ENCODE peak calls at places on chromosomes 4 and X, in eight cellular contexts. V, Z, Y, X, H, F, D and B are unnamed samples.

GRCh38 chrX:45751156-45751555 is 550.5 kb upstream of the DIPK2B start:
- DNase-seq in V (no peak), Z (no peak), Y (no peak), X (no peak), H (no peak), F (no peak), D (peak), B (no peak)

GRCh38 chr4:110510955-110511544 is 35.1 kb downstream of the ENPEP start:
- DNase-seq in V (peak), Z (no peak), Y (peak), X (no peak), H (no peak), F (no peak), D (peak), B (no peak)

GRCh38 chr4:189341881-189342280 is 598.8 kb upstream of the FRG1 start:
- DNase-seq in V (no peak), Z (no peak), Y (no peak), X (no peak), H (no peak), F (no peak), D (no peak), B (no peak)

GRCh38 chr4:165656829-165657467 is 216.1 kb upstream of the TLL1 start:
- DNase-seq in V (peak), Z (no peak), Y (no peak), X (no peak), H (no peak), F (no peak), D (no peak), B (no peak)

GRCh38 chr4:15955670-15956069 is 7.3 kb downstream of the FGFBP2 start:
- DNase-seq in V (peak), Z (no peak), Y (peak), X (no peak), H (no peak), F (no peak), D (peak), B (no peak)

GRCh38 chr4:77076889-77077635 is 1.3 kb upstream of the CCNI start:
- DNase-seq in V (no peak), Z (no peak), Y (no peak), X (no peak), H (no peak), F (no peak), D (no peak), B (no peak)

GRCh38 chr4:96986800-96987199 is 1146.9 kb downstream of the PDHA2 start:
- DNase-seq in V (no peak), Z (no peak), Y (no peak), X (no peak), H (no peak), F (no peak), D (no peak), B (no peak)

GRCh38 chrX:75365243-75365975 is 91.5 kb downstream of the UPRT start:
- DNase-seq in V (no peak), Z (no peak), Y (no peak), X (no peak), H (no peak), F (no peak), D (no peak), B (no peak)

GRCh38 chr4:76690091-76690905 is 207.6 kb downstream of the SOWAHB start:
- DNase-seq in V (peak), Z (no peak), Y (no peak), X (no peak), H (no peak), F (no peak), D (peak), B (no peak)

GRCh38 chr4:105714932-105715331 is 6.3 kb downstream of the GSTCD start:
- DNase-seq in V (no peak), Z (no peak), Y (peak), X (no peak), H (no peak), F (no peak), D (no peak), B (no peak)

GRCh38 chrX:46251755-46252154 is 293.5 kb downstream of the ZNF674 start:
- DNase-seq in V (peak), Z (no peak), Y (peak), X (no peak), H (no peak), F (no peak), D (peak), B (no peak)

GRCh38 chr4:145014365-145014764 is 83.6 kb downstream of the ANAPC10 start:
- DNase-seq in V (no peak), Z (no peak), Y (no peak), X (no peak), H (no peak), F (no peak), D (no peak), B (no peak)
- TF ChIP-seq CTCF in V (no peak), Z (no peak), Y (no peak), X (no peak), H (no peak), F (no peak), D (no peak), B (no peak)

GRCh38 chr4:7926822-7927221 is 12.8 kb downstream of the AFAP1 start:
- DNase-seq in V (no peak), Z (no peak), Y (no peak), X (no peak), H (no peak), F (no peak), D (no peak), B (no peak)

GRCh38 chr4:7929530-7929951 is 10.1 kb downstream of the AFAP1 start:
- DNase-seq in V (peak), Z (peak), Y (no peak), X (no peak), H (peak), F (no peak), D (peak), B (no peak)

GRCh38 chr4:7924570-7924969 is 15.1 kb downstream of the AFAP1 start:
- DNase-seq in V (no peak), Z (no peak), Y (no peak), X (no peak), H (no peak), F (no peak), D (peak), B (no peak)

GRCh38 chr4:7932333-7932732 is 7.3 kb downstream of the AFAP1 start:
- DNase-seq in V (no peak), Z (no peak), Y (no peak), X (no peak), H (no peak), F (no peak), D (no peak), B (no peak)

DNA sequence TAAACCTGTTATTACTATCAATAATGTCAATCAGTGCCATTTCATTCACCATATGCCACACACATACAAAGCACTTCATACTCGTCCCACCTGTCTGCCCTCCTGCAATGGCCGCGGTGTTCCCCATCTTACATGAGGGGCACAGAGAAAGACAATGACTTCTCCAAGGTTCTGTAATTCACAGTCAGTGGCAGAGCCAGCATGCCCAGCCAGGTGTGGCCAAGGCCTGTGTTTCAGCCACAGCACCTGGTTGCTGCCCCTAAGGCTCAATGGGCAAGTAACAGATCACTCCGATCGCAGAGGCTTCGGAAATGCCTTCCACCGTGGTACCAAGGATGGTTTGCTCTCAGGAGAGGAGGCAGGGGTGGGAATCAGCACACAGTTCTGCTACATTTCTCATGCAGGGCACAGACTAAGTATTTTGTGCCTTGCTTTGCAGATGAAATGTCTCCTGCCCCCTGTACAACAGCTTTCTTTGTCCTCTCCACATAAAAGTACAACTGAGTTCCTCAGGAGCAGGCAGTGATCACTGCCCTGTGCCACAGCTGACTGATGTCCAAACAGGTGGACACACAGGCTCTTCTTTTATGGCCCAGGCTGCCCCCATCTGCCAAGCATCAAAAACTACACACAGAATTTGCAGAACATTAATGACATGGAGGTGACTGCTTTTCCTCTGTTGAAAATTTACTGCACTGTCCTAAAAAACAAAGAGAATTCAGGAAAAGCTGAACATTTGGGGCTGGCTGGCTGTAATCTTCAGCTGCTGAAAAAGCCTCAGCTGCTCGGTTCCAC is 10.8 kb downstream of the AFAP1 start:
- DNase-seq in V (no peak), Z (no peak), Y (no peak), X (no peak), H (no peak), F (no peak), D (peak), B (no peak)
- TF ChIP-seq CTCF in V (peak), Z (peak), Y (peak), X (peak), H (no peak), F (no peak), D (peak), B (peak)

DNA sequence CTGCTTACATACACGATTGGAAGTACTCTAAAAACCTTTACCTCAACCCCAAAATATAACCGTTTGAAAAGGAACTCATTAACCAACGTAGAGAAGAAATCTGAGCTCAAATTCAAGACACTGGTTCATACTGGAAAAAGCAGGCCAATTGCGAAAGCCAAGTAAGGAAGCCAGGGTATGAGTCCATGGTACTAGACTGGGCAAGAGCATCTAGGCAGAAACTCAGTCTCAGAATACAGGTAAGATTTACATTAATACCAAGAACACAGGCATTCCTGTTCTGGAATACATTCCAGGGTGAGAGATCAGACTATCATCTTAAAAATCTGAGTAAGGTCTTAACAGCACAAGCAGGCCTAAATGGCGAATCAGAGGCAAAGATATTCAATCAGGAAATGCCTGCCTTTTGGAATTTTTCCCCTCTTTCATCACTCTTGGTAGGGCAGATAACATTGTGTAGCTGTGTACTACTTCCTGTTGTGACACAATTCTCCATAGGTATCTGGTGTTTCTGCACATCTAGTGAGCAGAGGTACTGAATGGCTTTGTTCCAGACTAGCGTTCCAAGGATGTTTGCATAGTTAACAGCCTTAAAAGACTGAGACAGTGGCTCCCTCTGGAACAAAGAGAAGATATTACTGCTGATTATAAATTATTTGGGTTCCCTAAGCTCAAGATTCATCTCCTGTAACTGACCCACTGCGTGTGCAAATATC is 311.3 kb downstream of the PCDH19 start:
- DNase-seq in V (no peak), Z (no peak), Y (peak), X (no peak), H (no peak), F (no peak), D (peak), B (no peak)
- TF ChIP-seq CTCF in V (no peak), Z (no peak), Y (no peak), X (no peak), H (no peak), F (no peak), D (no peak), B (no peak)

GRCh38 chr4:185657191-185657590 is 121.9 kb upstream of the PDLIM3 start:
- DNase-seq in V (no peak), Z (no peak), Y (no peak), X (no peak), H (no peak), F (no peak), D (no peak), B (no peak)

GRCh38 chr4:185654311-185654710 is 119.0 kb upstream of the PDLIM3 start:
- DNase-seq in V (peak), Z (no peak), Y (no peak), X (no peak), H (no peak), F (no peak), D (no peak), B (no peak)

GRCh38 chr4:185657699-185658098 is 122.4 kb upstream of the PDLIM3 start:
- DNase-seq in V (no peak), Z (no peak), Y (no peak), X (no peak), H (no peak), F (no peak), D (no peak), B (no peak)

GRCh38 chr4:185654965-185655554 is 119.8 kb upstream of the PDLIM3 start:
- DNase-seq in V (no peak), Z (no peak), Y (no peak), X (no peak), H (no peak), F (no peak), D (no peak), B (no peak)

GRCh38 chr4:185656467-185656890 is 121.2 kb upstream of the PDLIM3 start:
- DNase-seq in V (peak), Z (peak), Y (peak), X (no peak), H (peak), F (no peak), D (peak), B (no peak)
- TF ChIP-seq CTCF in V (peak), Z (peak), Y (peak), X (peak), H (peak), F (no peak), D (peak), B (peak)

DNA sequence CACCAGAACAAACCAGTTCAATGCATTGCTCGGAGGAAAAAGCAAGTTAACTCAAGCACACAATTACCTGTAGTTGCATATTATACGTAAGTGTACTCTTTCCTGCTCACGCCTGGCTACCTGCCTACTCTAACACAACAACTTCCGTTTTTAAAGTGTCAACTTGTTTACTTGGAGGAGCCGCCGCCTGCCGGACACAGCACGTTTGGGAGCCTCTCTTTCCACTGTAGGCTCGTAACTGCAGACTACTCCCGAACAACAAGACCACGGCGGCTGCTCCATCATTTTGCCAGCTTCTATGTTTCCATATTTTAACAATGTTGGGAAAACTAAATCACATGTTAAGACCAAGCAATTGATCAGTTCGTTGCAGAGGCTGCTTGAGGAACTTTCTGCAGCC is 882 bp downstream of the MTNR1A start:
- DNase-seq in V (peak), Z (no peak), Y (peak), X (no peak), H (no peak), F (no peak), D (peak), B (no peak)
- TF ChIP-seq CTCF in V (peak), Z (no peak), Y (peak), X (peak), H (no peak), F (no peak), D (peak), B (peak)

GRCh38 chrX:48806088-48806487 is 4.2 kb downstream of the HDAC6 start:
- DNase-seq in V (no peak), Z (no peak), Y (no peak), X (no peak), H (no peak), F (no peak), D (peak), B (no peak)
- TF ChIP-seq CTCF in V (peak), Z (no peak), Y (no peak), X (no peak), H (no peak), F (no peak), D (peak), B (no peak)

GRCh38 chrX:151734446-151734845 is at the start of gene CNGA2:
- DNase-seq in V (no peak), Z (no peak), Y (no peak), X (no peak), H (no peak), F (no peak), D (no peak), B (no peak)
- TF ChIP-seq CTCF in V (no peak), Z (no peak), Y (no peak), X (no peak), H (no peak), F (no peak), D (no peak), B (no peak)

GRCh38 chrX:125202486-125203378 is 116.9 kb upstream of the TEX13C start:
- DNase-seq in V (no peak), Z (no peak), Y (no peak), X (no peak), H (peak), F (no peak), D (no peak), B (no peak)

GRCh38 chrX:125203737-125204578 is 115.7 kb upstream of the TEX13C start:
- DNase-seq in V (peak), Z (peak), Y (no peak), X (peak), H (no peak), F (no peak), D (peak), B (peak)

GRCh38 chrX:125203379-125203736 is 116.3 kb upstream of the TEX13C start:
- DNase-seq in V (no peak), Z (peak), Y (no peak), X (no peak), H (no peak), F (no peak), D (no peak), B (no peak)

GRCh38 chrX:125205084-125205917 is 114.4 kb upstream of the TEX13C start:
- DNase-seq in V (peak), Z (no peak), Y (peak), X (peak), H (no peak), F (no peak), D (peak), B (peak)

GRCh38 chrX:125205918-125206665 is 113.6 kb upstream of the TEX13C start:
- DNase-seq in V (peak), Z (no peak), Y (no peak), X (no peak), H (no peak), F (no peak), D (no peak), B (peak)
- TF ChIP-seq CTCF in V (no peak), Z (no peak), Y (no peak), X (peak), H (no peak), F (no peak), D (no peak), B (peak)

DNA sequence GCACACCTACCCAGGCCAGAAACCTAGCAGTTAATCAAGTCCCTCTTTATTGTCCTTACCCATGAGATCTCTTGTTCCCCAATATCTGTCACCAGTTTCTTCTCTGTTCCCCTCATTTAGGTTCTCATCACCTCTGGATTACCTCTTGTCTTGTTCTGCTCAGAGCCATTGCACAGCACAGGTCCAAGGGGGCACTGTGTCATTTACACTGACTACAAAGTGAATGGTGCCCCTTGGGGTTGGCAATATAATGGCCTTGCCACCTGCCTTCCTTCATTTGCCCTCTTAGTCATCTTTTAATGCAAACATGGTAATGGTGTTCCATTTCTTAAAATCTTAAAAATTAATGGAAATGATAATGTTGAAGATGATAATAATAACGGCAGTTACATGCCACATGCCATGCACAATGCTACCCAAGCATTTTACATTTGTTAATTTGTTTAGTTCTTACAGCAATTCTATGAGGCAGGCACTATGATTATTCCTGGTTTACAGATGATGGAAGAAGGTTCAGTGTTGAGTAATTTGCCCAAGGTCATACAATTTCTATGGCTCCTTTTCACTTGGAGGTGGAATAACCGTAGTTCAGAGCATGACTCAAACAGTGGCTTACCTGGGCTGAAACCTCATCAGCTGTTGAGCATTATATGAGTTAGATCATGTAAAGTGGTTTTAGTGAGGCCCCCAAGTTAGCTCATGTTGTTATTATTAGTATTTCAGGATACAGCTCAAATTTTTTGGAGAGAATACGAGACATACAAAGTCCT is 117.9 kb downstream of the RASL11B start:
- DNase-seq in V (peak), Z (no peak), Y (no peak), X (no peak), H (no peak), F (no peak), D (no peak), B (no peak)
- TF ChIP-seq CTCF in V (peak), Z (no peak), Y (no peak), X (no peak), H (no peak), F (no peak), D (no peak), B (no peak)